ENCODE peak calls at places on chromosome 14, in nine cellular contexts. One of them, this sample, is unnamed. For H3K9me3, the result is how much of the 10 kb centered on the place peaks cover.

GRCh38 chr14:71588028-71588427 is 344.2 kb upstream of the RGS6 start:
- DNase-seq in breast epithelium: no peak
- DNase-seq in A549: no peak
- DNase-seq in upper lobe of left lung: no peak
- DNase-seq in heart left ventricle: no peak
- DNase-seq in HCT116: no peak
- DNase-seq in endothelial cell of umbilical vein: no peak
- DNase-seq in tibial nerve: no peak
- DNase-seq in stomach: no peak
- DNase-seq in this sample: no peak

GRCh38 chr14:74596747-74597456 is 15.1 kb downstream of the LTBP2 start:
- DNase-seq in breast epithelium: no peak
- DNase-seq in HCT116: no peak
- DNase-seq in endothelial cell of umbilical vein: no peak
- DNase-seq in stomach: no peak
- DNase-seq in upper lobe of left lung: no peak
- DNase-seq in heart left ventricle: peak
- DNase-seq in tibial nerve: no peak
- DNase-seq in A549: no peak
- DNase-seq in this sample: no peak

GRCh38 chr14:77098470-77099353 is 654 bp downstream of the CIPC start:
- DNase-seq in tibial nerve: peak
- DNase-seq in upper lobe of left lung: peak
- DNase-seq in A549: no peak
- DNase-seq in stomach: peak
- DNase-seq in heart left ventricle: peak
- DNase-seq in endothelial cell of umbilical vein: peak
- DNase-seq in HCT116: no peak
- DNase-seq in breast epithelium: peak
- DNase-seq in this sample: peak

GRCh38 chr14:44720707-44721106 is 213.6 kb upstream of the FSCB start:
- DNase-seq in heart left ventricle: no peak
- DNase-seq in tibial nerve: no peak
- DNase-seq in upper lobe of left lung: no peak
- DNase-seq in HCT116: no peak
- DNase-seq in A549: no peak
- DNase-seq in endothelial cell of umbilical vein: no peak
- DNase-seq in breast epithelium: no peak
- DNase-seq in stomach: no peak
- DNase-seq in this sample: no peak

GRCh38 chr14:58808828-58809227 is 171.1 kb downstream of the DACT1 start:
- DNase-seq in A549: peak
- DNase-seq in stomach: peak
- DNase-seq in heart left ventricle: no peak
- DNase-seq in breast epithelium: no peak
- DNase-seq in tibial nerve: no peak
- DNase-seq in HCT116: no peak
- DNase-seq in upper lobe of left lung: no peak
- DNase-seq in endothelial cell of umbilical vein: peak
- DNase-seq in this sample: no peak

GRCh38 chr14:33287204-33287603 is 348.5 kb downstream of the NPAS3 start:
- DNase-seq in A549: no peak
- DNase-seq in HCT116: no peak
- DNase-seq in upper lobe of left lung: no peak
- DNase-seq in endothelial cell of umbilical vein: no peak
- DNase-seq in breast epithelium: no peak
- DNase-seq in stomach: no peak
- DNase-seq in heart left ventricle: no peak
- DNase-seq in tibial nerve: no peak
- DNase-seq in this sample: no peak

GRCh38 chr14:76811561-76811960 is 1.1 kb downstream of the ANGEL1 start:
- DNase-seq in stomach: no peak
- DNase-seq in breast epithelium: no peak
- DNase-seq in upper lobe of left lung: no peak
- DNase-seq in tibial nerve: no peak
- DNase-seq in endothelial cell of umbilical vein: peak
- DNase-seq in HCT116: no peak
- DNase-seq in A549: no peak
- DNase-seq in heart left ventricle: no peak
- DNase-seq in this sample: no peak

GRCh38 chr14:69518341-69519101 is 34.0 kb downstream of the PLEKHD1 start:
- DNase-seq in stomach: no peak
- DNase-seq in A549: no peak
- DNase-seq in breast epithelium: no peak
- DNase-seq in endothelial cell of umbilical vein: no peak
- DNase-seq in HCT116: no peak
- DNase-seq in heart left ventricle: no peak
- DNase-seq in upper lobe of left lung: peak
- DNase-seq in tibial nerve: no peak
- DNase-seq in this sample: no peak

GRCh38 chr14:58824106-58824505 is 186.3 kb downstream of the DACT1 start:
- DNase-seq in endothelial cell of umbilical vein: no peak
- DNase-seq in stomach: no peak
- DNase-seq in heart left ventricle: no peak
- DNase-seq in tibial nerve: no peak
- DNase-seq in breast epithelium: no peak
- DNase-seq in HCT116: no peak
- DNase-seq in A549: no peak
- DNase-seq in upper lobe of left lung: no peak
- DNase-seq in this sample: no peak

GRCh38 chr14:36171607-36172006 is 4.9 kb downstream of the PTCSC3 start:
- DNase-seq in heart left ventricle: no peak
- DNase-seq in breast epithelium: no peak
- DNase-seq in upper lobe of left lung: no peak
- DNase-seq in endothelial cell of umbilical vein: no peak
- DNase-seq in tibial nerve: no peak
- DNase-seq in HCT116: no peak
- DNase-seq in A549: no peak
- DNase-seq in stomach: no peak
- DNase-seq in this sample: no peak

GRCh38 chr14:22994762-22995275 is 12.5 kb upstream of the AJUBA start:
- DNase-seq in heart left ventricle: no peak
- DNase-seq in HCT116: no peak
- DNase-seq in A549: peak
- DNase-seq in upper lobe of left lung: peak
- DNase-seq in tibial nerve: no peak
- DNase-seq in stomach: no peak
- DNase-seq in endothelial cell of umbilical vein: peak
- DNase-seq in breast epithelium: peak
- DNase-seq in this sample: no peak

GRCh38 chr14:92717571-92718042 is 30.8 kb downstream of the LGMN start:
- DNase-seq in upper lobe of left lung: no peak
- DNase-seq in heart left ventricle: no peak
- DNase-seq in stomach: no peak
- DNase-seq in tibial nerve: no peak
- DNase-seq in endothelial cell of umbilical vein: no peak
- DNase-seq in A549: no peak
- DNase-seq in breast epithelium: no peak
- DNase-seq in HCT116: no peak
- DNase-seq in this sample: no peak

GRCh38 chr14:70018713-70019201 is 139.5 kb downstream of the SMOC1 start:
- DNase-seq in A549: no peak
- DNase-seq in stomach: peak
- DNase-seq in upper lobe of left lung: no peak
- DNase-seq in heart left ventricle: peak
- DNase-seq in breast epithelium: peak
- DNase-seq in endothelial cell of umbilical vein: no peak
- DNase-seq in tibial nerve: peak
- DNase-seq in HCT116: no peak
- DNase-seq in this sample: no peak

GRCh38 chr14:68421116-68421515 is 371.8 kb downstream of the ZFP36L1 start:
- DNase-seq in upper lobe of left lung: no peak
- DNase-seq in heart left ventricle: no peak
- DNase-seq in breast epithelium: no peak
- DNase-seq in tibial nerve: no peak
- DNase-seq in A549: no peak
- DNase-seq in HCT116: no peak
- DNase-seq in stomach: no peak
- DNase-seq in endothelial cell of umbilical vein: no peak
- DNase-seq in this sample: no peak

GRCh38 chr14:76985540-76986260 is 42.8 kb downstream of the IRF2BPL start:
- DNase-seq in tibial nerve: no peak
- DNase-seq in A549: peak
- DNase-seq in stomach: no peak
- DNase-seq in breast epithelium: no peak
- DNase-seq in heart left ventricle: no peak
- DNase-seq in upper lobe of left lung: no peak
- DNase-seq in endothelial cell of umbilical vein: no peak
- DNase-seq in HCT116: no peak
- DNase-seq in this sample: no peak

DNA sequence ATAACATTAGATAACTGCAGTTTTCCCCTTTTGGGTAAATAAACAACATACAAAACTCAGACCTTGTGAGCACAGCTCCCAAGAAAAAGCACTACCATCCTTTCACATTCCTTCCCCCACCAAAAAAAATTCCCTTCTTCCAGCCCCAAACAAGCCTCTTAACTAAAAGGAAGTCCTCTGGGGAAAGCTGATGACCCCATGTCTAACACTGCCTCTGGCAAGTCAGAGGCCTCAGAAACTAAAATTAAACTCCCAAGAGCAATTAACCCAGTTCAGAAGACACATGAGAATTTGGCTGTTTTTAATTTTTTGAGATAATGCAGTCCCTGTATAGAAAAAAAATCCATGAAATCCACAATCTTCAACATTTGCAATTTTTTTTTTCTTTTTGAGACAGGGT is 127.7 kb downstream of the SPTSSA start:
- DNase-seq in heart left ventricle: no peak
- DNase-seq in HCT116: no peak
- DNase-seq in A549: no peak
- DNase-seq in upper lobe of left lung: no peak
- DNase-seq in breast epithelium: no peak
- DNase-seq in tibial nerve: no peak
- DNase-seq in stomach: no peak
- DNase-seq in endothelial cell of umbilical vein: no peak
- DNase-seq in this sample: no peak
- TF ChIP-seq POLR2A in heart left ventricle: no peak
- TF ChIP-seq POLR2A in HCT116: no peak
- TF ChIP-seq POLR2A in A549: no peak
- TF ChIP-seq POLR2A in upper lobe of left lung: no peak
- TF ChIP-seq POLR2A in breast epithelium: no peak
- TF ChIP-seq POLR2A in tibial nerve: no peak
- TF ChIP-seq POLR2A in stomach: no peak
- TF ChIP-seq POLR2A in endothelial cell of umbilical vein: no peak
- TF ChIP-seq POLR2A in this sample: no peak

DNA sequence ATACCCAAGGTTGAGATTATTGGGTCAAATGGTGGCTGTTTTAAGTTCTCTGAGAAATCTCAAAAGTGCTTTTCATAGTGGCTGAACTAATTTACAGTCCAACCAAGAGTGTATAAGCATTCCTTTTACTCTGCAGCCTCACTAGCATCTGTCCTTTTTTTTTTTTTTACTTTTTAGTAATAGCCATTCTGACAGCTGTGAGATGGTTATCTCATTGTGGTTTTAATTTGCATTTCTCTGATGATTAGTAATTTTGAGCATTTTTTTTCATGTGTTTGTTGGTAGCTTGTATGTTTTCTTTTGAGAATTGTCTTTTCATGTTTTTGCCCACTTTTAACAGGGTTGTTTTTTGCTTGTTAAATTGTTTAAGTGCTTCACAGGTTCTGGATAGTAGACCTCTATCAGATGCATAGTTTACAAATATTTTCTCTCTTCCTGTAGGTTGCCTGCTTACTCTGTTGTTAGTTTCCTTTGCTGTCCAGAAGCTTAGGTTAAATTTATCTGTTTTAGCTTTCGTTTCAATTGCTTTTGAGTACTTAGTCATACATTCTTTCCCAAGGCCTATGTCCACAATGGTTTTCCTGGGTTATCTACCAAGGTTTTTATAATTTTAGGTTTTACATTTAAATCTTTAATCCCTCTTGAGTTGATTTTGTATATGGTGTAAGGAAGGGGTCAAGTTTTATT is 881.3 kb upstream of the SEL1L start:
- DNase-seq in upper lobe of left lung: no peak
- DNase-seq in tibial nerve: no peak
- DNase-seq in endothelial cell of umbilical vein: no peak
- DNase-seq in A549: no peak
- DNase-seq in heart left ventricle: no peak
- DNase-seq in breast epithelium: no peak
- DNase-seq in stomach: no peak
- DNase-seq in HCT116: no peak
- DNase-seq in this sample: no peak
- H3K4me3 ChIP-seq in upper lobe of left lung: no peak
- H3K4me3 ChIP-seq in tibial nerve: no peak
- H3K4me3 ChIP-seq in endothelial cell of umbilical vein: no peak
- H3K4me3 ChIP-seq in A549: no peak
- H3K4me3 ChIP-seq in heart left ventricle: no peak
- H3K4me3 ChIP-seq in breast epithelium: no peak
- H3K4me3 ChIP-seq in stomach: no peak
- H3K4me3 ChIP-seq in HCT116: no peak
- H3K4me3 ChIP-seq in this sample: no peak

GRCh38 chr14:106347291-106347778 is 821.0 kb downstream of the TMEM121 start:
- DNase-seq in stomach: no peak
- DNase-seq in HCT116: no peak
- DNase-seq in upper lobe of left lung: no peak
- DNase-seq in heart left ventricle: no peak
- DNase-seq in breast epithelium: no peak
- DNase-seq in endothelial cell of umbilical vein: no peak
- DNase-seq in tibial nerve: no peak
- DNase-seq in A549: no peak
- DNase-seq in this sample: no peak

GRCh38 chr14:106343636-106344035 is 817.3 kb downstream of the TMEM121 start:
- DNase-seq in tibial nerve: no peak
- DNase-seq in HCT116: no peak
- DNase-seq in A549: no peak
- DNase-seq in breast epithelium: no peak
- DNase-seq in stomach: no peak
- DNase-seq in upper lobe of left lung: no peak
- DNase-seq in heart left ventricle: no peak
- DNase-seq in endothelial cell of umbilical vein: no peak
- DNase-seq in this sample: no peak

GRCh38 chr14:106346534-106347290 is 820.3 kb downstream of the TMEM121 start:
- DNase-seq in A549: no peak
- DNase-seq in endothelial cell of umbilical vein: no peak
- DNase-seq in tibial nerve: no peak
- DNase-seq in upper lobe of left lung: no peak
- DNase-seq in stomach: no peak
- DNase-seq in HCT116: no peak
- DNase-seq in breast epithelium: no peak
- DNase-seq in heart left ventricle: no peak
- DNase-seq in this sample: no peak

GRCh38 chr14:106346084-106346483 is 819.7 kb downstream of the TMEM121 start:
- DNase-seq in tibial nerve: no peak
- DNase-seq in breast epithelium: no peak
- DNase-seq in heart left ventricle: no peak
- DNase-seq in stomach: no peak
- DNase-seq in endothelial cell of umbilical vein: no peak
- DNase-seq in upper lobe of left lung: no peak
- DNase-seq in A549: no peak
- DNase-seq in HCT116: no peak
- DNase-seq in this sample: no peak

GRCh38 chr14:106347890-106348755 is 821.7 kb downstream of the TMEM121 start:
- DNase-seq in stomach: no peak
- DNase-seq in tibial nerve: no peak
- DNase-seq in breast epithelium: no peak
- DNase-seq in A549: no peak
- DNase-seq in HCT116: no peak
- DNase-seq in heart left ventricle: no peak
- DNase-seq in endothelial cell of umbilical vein: no peak
- DNase-seq in upper lobe of left lung: no peak
- DNase-seq in this sample: no peak
- H3K9me3 ChIP-seq in stomach: under half
- H3K9me3 ChIP-seq in tibial nerve: under half
- H3K9me3 ChIP-seq in breast epithelium: under half
- H3K9me3 ChIP-seq in A549: under half
- H3K9me3 ChIP-seq in HCT116: under half
- H3K9me3 ChIP-seq in heart left ventricle: under half
- H3K9me3 ChIP-seq in endothelial cell of umbilical vein: under half
- H3K9me3 ChIP-seq in upper lobe of left lung: under half
- H3K9me3 ChIP-seq in this sample: under half

GRCh38 chr14:100771121-100771800 is 44.6 kb downstream of the DLK1 start:
- DNase-seq in HCT116: no peak
- DNase-seq in endothelial cell of umbilical vein: no peak
- DNase-seq in stomach: no peak
- DNase-seq in heart left ventricle: no peak
- DNase-seq in A549: no peak
- DNase-seq in upper lobe of left lung: no peak
- DNase-seq in tibial nerve: no peak
- DNase-seq in breast epithelium: no peak
- DNase-seq in this sample: no peak
- TF ChIP-seq POLR2A in HCT116: no peak
- TF ChIP-seq POLR2A in endothelial cell of umbilical vein: no peak
- TF ChIP-seq POLR2A in stomach: no peak
- TF ChIP-seq POLR2A in heart left ventricle: no peak
- TF ChIP-seq POLR2A in A549: no peak
- TF ChIP-seq POLR2A in upper lobe of left lung: no peak
- TF ChIP-seq POLR2A in tibial nerve: no peak
- TF ChIP-seq POLR2A in breast epithelium: no peak
- TF ChIP-seq POLR2A in this sample: no peak

This sample was measured in suprapubic skin.